ENCODE peak calls at places on chromosomes 2 and 18, in seven cellular contexts. Q, D, W, E, P, Z and B are unnamed samples.

GRCh38 chr2:45821558-45822271 is 170.2 kb downstream of the PRKCE start:
- DNase-seq in Q (no peak), D (no peak), W (no peak), E (no peak), P (peak), Z (no peak), B (no peak)

GRCh38 chr2:24597181-24597870 is 106.3 kb downstream of the NCOA1 start:
- DNase-seq in Q (no peak), D (no peak), W (no peak), E (no peak), P (peak), Z (no peak), B (no peak)

GRCh38 chr2:131413148-131413747 is 49.3 kb upstream of the RAB6D start:
- DNase-seq in Q (peak), D (no peak), W (no peak), E (no peak), P (peak), Z (peak), B (no peak)

GRCh38 chr2:70514612-70515055 is 39.0 kb downstream of the TGFA start:
- DNase-seq in Q (no peak), D (no peak), W (no peak), E (no peak), P (no peak), Z (no peak), B (no peak)

GRCh38 chr2:174634130-174635014 is 36.8 kb upstream of the WIPF1 start:
- DNase-seq in Q (no peak), D (no peak), W (peak), E (no peak), P (no peak), Z (no peak), B (peak)

GRCh38 chr2:173947131-173947530 is 18.0 kb downstream of the SP3 start:
- DNase-seq in Q (no peak), D (no peak), W (no peak), E (no peak), P (no peak), Z (no peak), B (no peak)

GRCh38 chr2:86793752-86794151 is 3.0 kb upstream of the CD8A start:
- DNase-seq in Q (no peak), D (no peak), W (no peak), E (no peak), P (no peak), Z (no peak), B (no peak)

GRCh38 chr2:208077286-208077685 is 47.0 kb downstream of the CRYGD start:
- DNase-seq in Q (no peak), D (no peak), W (no peak), E (no peak), P (peak), Z (no peak), B (no peak)

GRCh38 chr2:241272298-241272721 is 43.2 kb downstream of the HDLBP start:
- DNase-seq in Q (no peak), D (no peak), W (peak), E (no peak), P (no peak), Z (peak), B (peak)

GRCh38 chr2:98623657-98624056 is 15.3 kb downstream of the UNC50 start:
- DNase-seq in Q (no peak), D (no peak), W (no peak), E (no peak), P (peak), Z (no peak), B (no peak)

GRCh38 chr2:166372046-166372445 is 3.7 kb downstream of the SCN9A start:
- DNase-seq in Q (no peak), D (no peak), W (no peak), E (no peak), P (peak), Z (no peak), B (no peak)

GRCh38 chr2:174535757-174536703 is 49.2 kb upstream of the GPR155 start:
- DNase-seq in Q (no peak), D (no peak), W (no peak), E (no peak), P (no peak), Z (no peak), B (no peak)

GRCh38 chr18:41982942-41983660 is 28.1 kb downstream of the PIK3C3 start:
- DNase-seq in Q (no peak), D (no peak), W (no peak), E (no peak), P (peak), Z (no peak), B (no peak)

GRCh38 chr18:21194871-21195771 is 46.9 kb upstream of the GREB1L start:
- DNase-seq in Q (no peak), D (no peak), W (no peak), E (no peak), P (peak), Z (no peak), B (no peak)

GRCh38 chr2:160353166-160353565 is 140.4 kb downstream of the RBMS1 start:
- DNase-seq in Q (no peak), D (no peak), W (no peak), E (no peak), P (no peak), Z (no peak), B (no peak)

GRCh38 chr2:39623916-39624315 is 41.8 kb upstream of the TMEM178A start:
- DNase-seq in Q (no peak), D (no peak), W (no peak), E (no peak), P (no peak), Z (no peak), B (no peak)

GRCh38 chr18:24346254-24346653 is 51.4 kb downstream of the OSBPL1A start:
- DNase-seq in Q (no peak), D (no peak), W (no peak), E (no peak), P (peak), Z (no peak), B (no peak)

GRCh38 chr2:47127862-47128543 is 27.1 kb downstream of the STPG4 start:
- DNase-seq in Q (no peak), D (no peak), W (no peak), E (no peak), P (no peak), Z (no peak), B (no peak)

GRCh38 chr18:65735166-65735565 is 15.6 kb upstream of the CDH7 start:
- DNase-seq in Q (no peak), D (no peak), W (no peak), E (no peak), P (no peak), Z (no peak), B (no peak)

GRCh38 chr2:85769236-85769986 is 15.6 kb downstream of the ATOH8 start:
- DNase-seq in Q (no peak), D (no peak), W (no peak), E (peak), P (no peak), Z (no peak), B (peak)

GRCh38 chr2:191321861-191322662 is 76.9 kb downstream of the MYO1B start:
- DNase-seq in Q (no peak), D (no peak), W (no peak), E (no peak), P (peak), Z (no peak), B (no peak)

GRCh38 chr18:76382265-76382664 is 112.8 kb downstream of the ZNF516 start:
- DNase-seq in Q (no peak), D (no peak), W (no peak), E (no peak), P (no peak), Z (no peak), B (no peak)

GRCh38 chr2:127486247-127486912 is 39.9 kb downstream of the IWS1 start:
- DNase-seq in Q (no peak), D (no peak), W (no peak), E (no peak), P (peak), Z (no peak), B (no peak)

GRCh38 chr2:54599326-54599710 is 124.1 kb upstream of the EML6 start:
- DNase-seq in Q (no peak), D (no peak), W (no peak), E (no peak), P (no peak), Z (no peak), B (no peak)

GRCh38 chr2:138665932-138666331 is 114.3 kb downstream of the NXPH2 start:
- DNase-seq in Q (no peak), D (no peak), W (no peak), E (no peak), P (no peak), Z (no peak), B (no peak)

GRCh38 chr2:204072443-204073324 is 136.1 kb downstream of the ICOS start:
- DNase-seq in Q (no peak), D (peak), W (peak), E (peak), P (peak), Z (peak), B (no peak)

GRCh38 chr18:46821856-46822711 is 65.2 kb upstream of the ST8SIA5 start:
- DNase-seq in Q (no peak), D (no peak), W (no peak), E (no peak), P (peak), Z (no peak), B (no peak)

GRCh38 chr18:66013976-66014375 is 263.2 kb downstream of the CDH7 start:
- DNase-seq in Q (no peak), D (no peak), W (no peak), E (no peak), P (peak), Z (no peak), B (no peak)

GRCh38 chr2:178718988-178719387 is 88.2 kb downstream of the TTN start:
- DNase-seq in Q (no peak), D (no peak), W (no peak), E (no peak), P (no peak), Z (no peak), B (no peak)

GRCh38 chr2:95231723-95232122 is 24.4 kb downstream of the ZNF892 start:
- DNase-seq in Q (peak), D (no peak), W (no peak), E (peak), P (peak), Z (peak), B (peak)

GRCh38 chr2:11985817-11986566 is 239.6 kb downstream of the LPIN1 start:
- DNase-seq in Q (no peak), D (no peak), W (no peak), E (no peak), P (no peak), Z (no peak), B (no peak)

GRCh38 chr2:109162999-109163398 is 34.0 kb downstream of the SH3RF3 start:
- DNase-seq in Q (no peak), D (no peak), W (no peak), E (no peak), P (peak), Z (no peak), B (no peak)

GRCh38 chr2:56687169-56687568 is 503.4 kb downstream of the CCDC85A start:
- DNase-seq in Q (no peak), D (no peak), W (no peak), E (no peak), P (peak), Z (no peak), B (no peak)

GRCh38 chr2:227308784-227309183 is 16.3 kb upstream of the MFF start:
- DNase-seq in Q (no peak), D (no peak), W (no peak), E (no peak), P (no peak), Z (no peak), B (no peak)

GRCh38 chr2:10097352-10098148 is 17.3 kb upstream of the CYS1 start:
- DNase-seq in Q (peak), D (no peak), W (no peak), E (peak), P (peak), Z (peak), B (no peak)

GRCh38 chr2:13758412-13758811 is 874.1 kb upstream of the LRATD1 start:
- DNase-seq in Q (no peak), D (no peak), W (no peak), E (no peak), P (no peak), Z (no peak), B (no peak)